ENCODE peak calls at places on chromosomes 3 and 15, in seven cellular contexts. One of them, this sample, is unnamed.

GRCh38 chr3:47932431-47932830 is 83.8 kb downstream of the MAP4 start:
- DNase-seq in colonic mucosa: no peak
- DNase-seq in neural progenitor cell: no peak
- DNase-seq in astrocyte of the spinal cord: no peak
- DNase-seq in ovary: no peak
- DNase-seq in dorsolateral prefrontal cortex: no peak
- DNase-seq in choroid plexus epithelial cell: peak; percentile 44
- DNase-seq in this sample: peak; percentile 19

GRCh38 chr3:11907667-11908660 is 61.3 kb upstream of the TAMM41 start:
- DNase-seq in colonic mucosa: no peak
- DNase-seq in neural progenitor cell: no peak
- DNase-seq in astrocyte of the spinal cord: no peak
- DNase-seq in ovary: no peak
- DNase-seq in dorsolateral prefrontal cortex: peak; percentile 35
- DNase-seq in choroid plexus epithelial cell: peak; percentile 2
- DNase-seq in this sample: peak; percentile 2

GRCh38 chr3:118970819-118971218 is 63.8 kb downstream of the IGSF11 start:
- DNase-seq in colonic mucosa: no peak
- DNase-seq in neural progenitor cell: no peak
- DNase-seq in astrocyte of the spinal cord: no peak
- DNase-seq in ovary: no peak
- DNase-seq in dorsolateral prefrontal cortex: peak; percentile 40
- DNase-seq in choroid plexus epithelial cell: no peak
- DNase-seq in this sample: no peak

GRCh38 chr3:116607205-116607604 is 102.4 kb upstream of the TUSC7 start:
- DNase-seq in colonic mucosa: no peak
- DNase-seq in neural progenitor cell: peak; percentile 38
- DNase-seq in astrocyte of the spinal cord: no peak
- DNase-seq in ovary: no peak
- DNase-seq in dorsolateral prefrontal cortex: peak; percentile 10
- DNase-seq in choroid plexus epithelial cell: no peak
- DNase-seq in this sample: no peak

GRCh38 chr3:183930069-183930468 is 45.4 kb upstream of the PARL start:
- DNase-seq in colonic mucosa: peak; percentile 84
- DNase-seq in neural progenitor cell: no peak
- DNase-seq in astrocyte of the spinal cord: no peak
- DNase-seq in ovary: no peak
- DNase-seq in dorsolateral prefrontal cortex: no peak
- DNase-seq in choroid plexus epithelial cell: no peak
- DNase-seq in this sample: no peak

GRCh38 chr3:150887031-150887430 is 18.2 kb downstream of the MINDY4B start:
- DNase-seq in colonic mucosa: no peak
- DNase-seq in neural progenitor cell: no peak
- DNase-seq in astrocyte of the spinal cord: no peak
- DNase-seq in ovary: no peak
- DNase-seq in dorsolateral prefrontal cortex: no peak
- DNase-seq in choroid plexus epithelial cell: peak; percentile 46
- DNase-seq in this sample: peak; percentile 65

GRCh38 chr3:10198761-10199688 is 34.3 kb downstream of the IRAK2 start:
- DNase-seq in colonic mucosa: peak; percentile 82
- DNase-seq in neural progenitor cell: no peak
- DNase-seq in astrocyte of the spinal cord: peak; percentile 49
- DNase-seq in ovary: no peak
- DNase-seq in dorsolateral prefrontal cortex: no peak
- DNase-seq in choroid plexus epithelial cell: peak; percentile 79
- DNase-seq in this sample: peak; percentile 80

GRCh38 chr3:47542614-47543173 is 29.2 kb upstream of the ELP6 start:
- DNase-seq in colonic mucosa: no peak
- DNase-seq in neural progenitor cell: no peak
- DNase-seq in astrocyte of the spinal cord: peak; percentile 44
- DNase-seq in ovary: peak; percentile 58
- DNase-seq in dorsolateral prefrontal cortex: peak; percentile 36
- DNase-seq in choroid plexus epithelial cell: no peak
- DNase-seq in this sample: peak; percentile 11

GRCh38 chr3:105473521-105474223 is 107.0 kb downstream of the ALCAM start:
- DNase-seq in colonic mucosa: no peak
- DNase-seq in neural progenitor cell: peak; percentile 51
- DNase-seq in astrocyte of the spinal cord: peak; percentile 92
- DNase-seq in ovary: no peak
- DNase-seq in dorsolateral prefrontal cortex: no peak
- DNase-seq in choroid plexus epithelial cell: peak; percentile 91
- DNase-seq in this sample: peak; percentile 76

GRCh38 chr3:161222662-161223061 is 1.6 kb downstream of the NMD3 start:
- DNase-seq in colonic mucosa: no peak
- DNase-seq in neural progenitor cell: no peak
- DNase-seq in astrocyte of the spinal cord: peak; percentile 43
- DNase-seq in ovary: no peak
- DNase-seq in dorsolateral prefrontal cortex: no peak
- DNase-seq in choroid plexus epithelial cell: peak; percentile 17
- DNase-seq in this sample: peak; percentile 46

GRCh38 chr3:138186216-138186615 is 885 bp upstream of the ARMC8 start:
- DNase-seq in colonic mucosa: no peak
- DNase-seq in neural progenitor cell: peak; percentile 8
- DNase-seq in astrocyte of the spinal cord: no peak
- DNase-seq in ovary: no peak
- DNase-seq in dorsolateral prefrontal cortex: no peak
- DNase-seq in choroid plexus epithelial cell: peak; percentile 24
- DNase-seq in this sample: no peak

GRCh38 chr3:128501431-128501830 is 8.4 kb upstream of the GATA2 start:
- DNase-seq in colonic mucosa: no peak
- DNase-seq in neural progenitor cell: no peak
- DNase-seq in astrocyte of the spinal cord: no peak
- DNase-seq in ovary: no peak
- DNase-seq in dorsolateral prefrontal cortex: no peak
- DNase-seq in choroid plexus epithelial cell: no peak
- DNase-seq in this sample: no peak

GRCh38 chr3:185976977-185977678 is 39.3 kb upstream of the TRA2B start:
- DNase-seq in colonic mucosa: peak; percentile 82
- DNase-seq in neural progenitor cell: peak; percentile 85
- DNase-seq in astrocyte of the spinal cord: peak; percentile 72
- DNase-seq in ovary: no peak
- DNase-seq in dorsolateral prefrontal cortex: peak; percentile 85
- DNase-seq in choroid plexus epithelial cell: peak; percentile 83
- DNase-seq in this sample: peak; percentile 78

GRCh38 chr15:99507732-99508571 is 57.8 kb upstream of the MEF2A start:
- DNase-seq in colonic mucosa: no peak
- DNase-seq in neural progenitor cell: no peak
- DNase-seq in astrocyte of the spinal cord: peak; percentile 62
- DNase-seq in ovary: peak; percentile 58
- DNase-seq in dorsolateral prefrontal cortex: no peak
- DNase-seq in choroid plexus epithelial cell: no peak
- DNase-seq in this sample: peak; percentile 87

GRCh38 chr3:122299872-122300460 is 25.1 kb upstream of the CSTA start:
- DNase-seq in colonic mucosa: peak; percentile 40
- DNase-seq in neural progenitor cell: peak; percentile 38
- DNase-seq in astrocyte of the spinal cord: peak; percentile 8
- DNase-seq in ovary: no peak
- DNase-seq in dorsolateral prefrontal cortex: no peak
- DNase-seq in choroid plexus epithelial cell: peak; percentile 54
- DNase-seq in this sample: peak; percentile 34

GRCh38 chr3:194255252-194256039 is 95.7 kb downstream of the CPN2 start:
- DNase-seq in colonic mucosa: peak; percentile 74
- DNase-seq in neural progenitor cell: no peak
- DNase-seq in astrocyte of the spinal cord: no peak
- DNase-seq in ovary: no peak
- DNase-seq in dorsolateral prefrontal cortex: no peak
- DNase-seq in choroid plexus epithelial cell: peak; percentile 27
- DNase-seq in this sample: peak; percentile 81

GRCh38 chr3:129855454-129856419 is 37.8 kb downstream of the TMCC1 start:
- DNase-seq in colonic mucosa: no peak
- DNase-seq in neural progenitor cell: no peak
- DNase-seq in astrocyte of the spinal cord: peak; percentile 74
- DNase-seq in ovary: no peak
- DNase-seq in dorsolateral prefrontal cortex: no peak
- DNase-seq in choroid plexus epithelial cell: peak; percentile 62
- DNase-seq in this sample: peak; percentile 71

GRCh38 chr3:106825962-106826605 is 551.2 kb upstream of the CCDC54 start:
- DNase-seq in colonic mucosa: no peak
- DNase-seq in neural progenitor cell: peak; percentile 13
- DNase-seq in astrocyte of the spinal cord: peak; percentile 85
- DNase-seq in ovary: no peak
- DNase-seq in dorsolateral prefrontal cortex: no peak
- DNase-seq in choroid plexus epithelial cell: peak; percentile 76
- DNase-seq in this sample: peak; percentile 78

GRCh38 chr3:10945683-10946287 is 46.8 kb upstream of the SLC6A1 start:
- DNase-seq in colonic mucosa: peak; percentile 40
- DNase-seq in neural progenitor cell: peak; percentile 93
- DNase-seq in astrocyte of the spinal cord: peak; percentile 22
- DNase-seq in ovary: peak; percentile 37
- DNase-seq in dorsolateral prefrontal cortex: peak; percentile 65
- DNase-seq in choroid plexus epithelial cell: peak; percentile 55
- DNase-seq in this sample: peak; percentile 57

DNA sequence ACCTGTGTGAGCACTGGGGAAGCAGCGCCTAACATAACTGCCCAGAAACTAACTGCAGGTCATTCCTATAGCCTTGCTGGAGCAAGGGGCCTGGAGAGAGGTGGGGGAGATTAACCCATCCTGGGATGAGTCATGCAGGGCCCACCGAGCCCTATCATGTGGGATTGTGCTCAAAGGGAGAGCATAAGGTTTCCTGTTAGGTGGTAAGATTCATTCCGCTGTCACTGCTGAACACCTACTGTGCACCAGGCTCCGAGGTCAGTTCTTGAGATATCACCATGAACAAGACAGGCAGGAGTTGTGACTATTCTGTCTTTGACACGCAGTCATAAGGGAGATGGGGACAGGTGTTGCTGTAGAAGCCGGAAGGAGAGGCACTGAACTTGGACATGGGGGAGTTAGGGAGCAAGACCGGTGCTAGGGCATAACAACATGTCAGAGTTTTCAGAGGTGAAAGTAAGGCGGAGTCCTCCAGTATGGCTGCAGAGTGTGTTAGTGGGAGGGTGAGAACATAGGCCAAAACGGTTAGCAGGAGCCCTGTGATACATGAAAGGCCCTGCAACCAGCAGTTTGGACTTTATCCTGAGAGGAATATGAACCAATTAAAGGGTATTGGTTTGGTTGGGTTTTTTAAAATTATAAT is 2.4 kb downstream of the SLC25A38 start:
- DNase-seq in colonic mucosa: no peak
- DNase-seq in neural progenitor cell: no peak
- DNase-seq in astrocyte of the spinal cord: no peak
- DNase-seq in ovary: no peak
- DNase-seq in dorsolateral prefrontal cortex: no peak
- DNase-seq in choroid plexus epithelial cell: no peak
- DNase-seq in this sample: no peak
- H3K4me3 ChIP-seq in colonic mucosa: no peak overlapping the region
- H3K4me3 ChIP-seq in neural progenitor cell: no peak overlapping the region
- H3K4me3 ChIP-seq in astrocyte of the spinal cord: no peak overlapping the region
- H3K4me3 ChIP-seq in ovary: no peak overlapping the region
- H3K4me3 ChIP-seq in dorsolateral prefrontal cortex: no peak overlapping the region
- H3K4me3 ChIP-seq in choroid plexus epithelial cell: no peak overlapping the region
- H3K4me3 ChIP-seq in this sample: no peak overlapping the region

DNA sequence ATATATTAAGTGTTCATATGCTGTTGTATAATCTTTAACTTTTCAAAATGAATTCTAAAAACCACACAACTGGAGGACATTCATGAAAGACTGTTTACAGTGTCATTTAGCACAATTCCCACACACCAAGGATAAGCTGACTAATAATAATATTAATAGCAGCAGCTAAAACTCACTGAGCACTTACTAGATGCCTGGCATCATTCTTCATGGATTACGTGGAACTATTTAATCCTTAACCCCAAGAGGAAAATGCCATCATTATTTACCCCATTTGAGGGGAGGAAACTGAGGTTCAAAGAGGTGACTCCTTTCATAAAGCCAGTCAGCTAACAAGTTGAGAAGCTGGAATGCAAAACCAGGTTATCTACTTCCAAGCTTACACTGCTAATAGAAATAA is 77.0 kb downstream of the TMEM108 start:
- DNase-seq in colonic mucosa: no peak
- DNase-seq in neural progenitor cell: no peak
- DNase-seq in astrocyte of the spinal cord: no peak
- DNase-seq in ovary: no peak
- DNase-seq in dorsolateral prefrontal cortex: no peak
- DNase-seq in choroid plexus epithelial cell: no peak
- DNase-seq in this sample: no peak
- TF ChIP-seq CTCF in colonic mucosa: no peak
- TF ChIP-seq CTCF in neural progenitor cell: no peak
- TF ChIP-seq CTCF in astrocyte of the spinal cord: no peak
- TF ChIP-seq CTCF in ovary: no peak
- TF ChIP-seq CTCF in dorsolateral prefrontal cortex: no peak
- TF ChIP-seq CTCF in choroid plexus epithelial cell: no peak
- TF ChIP-seq CTCF in this sample: no peak

GRCh38 chr3:42589382-42590109 is 1.1 kb upstream of the SS18L2 start:
- DNase-seq in colonic mucosa: no peak
- DNase-seq in neural progenitor cell: peak; percentile 7
- DNase-seq in astrocyte of the spinal cord: no peak
- DNase-seq in ovary: no peak
- DNase-seq in dorsolateral prefrontal cortex: no peak
- DNase-seq in choroid plexus epithelial cell: no peak
- DNase-seq in this sample: no peak
- H3K4me3 ChIP-seq in colonic mucosa: peak overlapping the region; percentile 75
- H3K4me3 ChIP-seq in neural progenitor cell: no peak overlapping the region
- H3K4me3 ChIP-seq in astrocyte of the spinal cord: no peak overlapping the region
- H3K4me3 ChIP-seq in ovary: no peak overlapping the region
- H3K4me3 ChIP-seq in dorsolateral prefrontal cortex: peak overlapping the region; percentile 81
- H3K4me3 ChIP-seq in choroid plexus epithelial cell: no peak overlapping the region
- H3K4me3 ChIP-seq in this sample: no peak overlapping the region

GRCh38 chr3:146142757-146143156 is 18.2 kb downstream of the PLOD2 start:
- DNase-seq in colonic mucosa: no peak
- DNase-seq in neural progenitor cell: peak; percentile 33
- DNase-seq in astrocyte of the spinal cord: peak; percentile 66
- DNase-seq in ovary: no peak
- DNase-seq in dorsolateral prefrontal cortex: no peak
- DNase-seq in choroid plexus epithelial cell: peak; percentile 79
- DNase-seq in this sample: peak; percentile 62

GRCh38 chr3:146153429-146153828 is 7.6 kb downstream of the PLOD2 start:
- DNase-seq in colonic mucosa: no peak
- DNase-seq in neural progenitor cell: no peak
- DNase-seq in astrocyte of the spinal cord: no peak
- DNase-seq in ovary: no peak
- DNase-seq in dorsolateral prefrontal cortex: no peak
- DNase-seq in choroid plexus epithelial cell: no peak
- DNase-seq in this sample: no peak

GRCh38 chr3:146152841-146153240 is 8.1 kb downstream of the PLOD2 start:
- DNase-seq in colonic mucosa: no peak
- DNase-seq in neural progenitor cell: peak; percentile 12
- DNase-seq in astrocyte of the spinal cord: no peak
- DNase-seq in ovary: no peak
- DNase-seq in dorsolateral prefrontal cortex: no peak
- DNase-seq in choroid plexus epithelial cell: no peak
- DNase-seq in this sample: no peak

GRCh38 chr3:146145642-146146041 is 15.3 kb downstream of the PLOD2 start:
- DNase-seq in colonic mucosa: no peak
- DNase-seq in neural progenitor cell: no peak
- DNase-seq in astrocyte of the spinal cord: no peak
- DNase-seq in ovary: no peak
- DNase-seq in dorsolateral prefrontal cortex: no peak
- DNase-seq in choroid plexus epithelial cell: no peak
- DNase-seq in this sample: no peak

DNA sequence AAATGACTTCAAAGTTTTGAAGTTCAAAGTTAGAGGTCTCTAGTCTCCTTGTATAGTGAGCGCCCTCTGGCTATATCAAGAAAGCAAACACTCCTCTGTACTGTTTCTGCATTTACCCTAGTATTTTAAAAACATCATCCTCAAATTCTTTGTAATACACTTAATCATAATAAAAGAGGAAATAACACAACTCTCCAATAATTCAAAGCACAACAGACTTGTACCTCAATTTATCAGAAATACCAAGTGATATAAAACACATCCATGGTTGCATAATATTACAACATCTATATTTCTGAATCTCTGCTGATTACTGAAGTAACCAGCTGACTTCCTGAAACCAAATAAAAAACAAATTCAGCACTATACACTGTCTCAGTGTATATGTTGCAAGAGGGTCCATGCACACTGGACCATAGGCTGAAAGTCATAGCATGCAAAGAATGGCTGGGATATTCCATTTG is 12.5 kb downstream of the PLOD2 start:
- DNase-seq in colonic mucosa: no peak
- DNase-seq in neural progenitor cell: no peak
- DNase-seq in astrocyte of the spinal cord: no peak
- DNase-seq in ovary: no peak
- DNase-seq in dorsolateral prefrontal cortex: no peak
- DNase-seq in choroid plexus epithelial cell: peak; percentile 75
- DNase-seq in this sample: peak; percentile 83
- TF ChIP-seq CTCF in colonic mucosa: no peak
- TF ChIP-seq CTCF in neural progenitor cell: no peak
- TF ChIP-seq CTCF in astrocyte of the spinal cord: peak; percentile 34
- TF ChIP-seq CTCF in ovary: peak; percentile 34
- TF ChIP-seq CTCF in dorsolateral prefrontal cortex: no peak
- TF ChIP-seq CTCF in choroid plexus epithelial cell: peak; percentile 61
- TF ChIP-seq CTCF in this sample: peak; percentile 56

This sample was measured in fibroblast of pulmonary artery.